ENCODE peak calls at places on chromosomes 1 and 21, in four cellular contexts. U is lower lobe of right lung, B is cardiac muscle cell, P is brain microvascular endothelial cell. O is an unnamed sample.

GRCh38 chr1:6345009-6345408 is 48.6 kb downstream of the ACOT7 start:
- DNase-seq in U (no peak), B (no peak), P (no peak), O (no peak)

GRCh38 chr21:30962013-30962412 is 76.3 kb downstream of the KRTAP19-8 start:
- DNase-seq in U (no peak), B (no peak), P (no peak), O (no peak)

GRCh38 chr1:85283475-85284199 is 7.2 kb upstream of the BCL10 start:
- DNase-seq in U (peak), B (no peak), P (no peak), O (no peak)

GRCh38 chr1:233240839-233241682 is 54.5 kb downstream of the PCNX2 start:
- DNase-seq in U (peak), B (peak), P (peak), O (peak)

GRCh38 chr1:183272390-183272801 is 86.3 kb downstream of the LAMC2 start:
- DNase-seq in U (no peak), B (peak), P (peak), O (peak)

GRCh38 chr1:225242611-225243010 is 185.2 kb downstream of the LBR start:
- DNase-seq in U (no peak), B (no peak), P (no peak), O (no peak)

GRCh38 chr1:118821801-118822200 is 166.3 kb downstream of the TBX15 start:
- DNase-seq in U (no peak), B (peak), P (no peak), O (peak)

GRCh38 chr1:97668945-97669344 is 251.9 kb downstream of the DPYD start:
- DNase-seq in U (no peak), B (peak), P (peak), O (peak)

GRCh38 chr1:60596791-60597748 is 485.3 kb upstream of the NFIA start:
- DNase-seq in U (no peak), B (peak), P (peak), O (peak)

GRCh38 chr1:224054611-224055010 is 59.3 kb upstream of the FBXO28 start:
- DNase-seq in U (no peak), B (peak), P (no peak), O (no peak)

GRCh38 chr1:68331117-68331865 is 99.0 kb upstream of the WLS start:
- DNase-seq in U (no peak), B (peak), P (peak), O (peak)

DNA sequence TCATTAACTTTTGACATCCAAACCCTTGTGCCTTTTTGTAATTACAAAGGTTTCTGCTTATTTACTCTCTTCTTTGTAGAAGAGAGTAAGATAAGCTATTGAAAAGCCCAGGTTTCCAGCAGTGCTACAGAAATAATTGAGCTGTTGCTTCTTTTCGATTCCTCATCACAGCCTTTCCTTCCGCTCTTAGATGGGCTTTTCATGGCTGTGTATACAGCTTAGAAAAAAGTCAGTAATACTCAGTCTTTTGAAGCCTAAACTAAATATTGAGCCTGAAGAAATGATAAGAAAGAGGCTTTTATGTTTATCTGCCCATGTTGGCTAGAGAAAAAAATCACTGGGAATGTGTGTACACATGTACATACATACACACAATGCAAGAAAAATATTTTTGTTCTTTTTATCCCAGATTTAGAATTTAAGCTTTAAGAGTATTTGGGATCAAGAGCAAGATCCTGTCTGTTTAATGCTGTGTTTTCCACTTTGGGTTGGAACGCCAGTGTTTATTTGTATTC is 172.4 kb downstream of the VPS13D start:
- DNase-seq in U (no peak), B (no peak), P (no peak), O (no peak)
- H3K4me3 ChIP-seq in U (no peak), B (no peak), P (no peak), O (no peak)

DNA sequence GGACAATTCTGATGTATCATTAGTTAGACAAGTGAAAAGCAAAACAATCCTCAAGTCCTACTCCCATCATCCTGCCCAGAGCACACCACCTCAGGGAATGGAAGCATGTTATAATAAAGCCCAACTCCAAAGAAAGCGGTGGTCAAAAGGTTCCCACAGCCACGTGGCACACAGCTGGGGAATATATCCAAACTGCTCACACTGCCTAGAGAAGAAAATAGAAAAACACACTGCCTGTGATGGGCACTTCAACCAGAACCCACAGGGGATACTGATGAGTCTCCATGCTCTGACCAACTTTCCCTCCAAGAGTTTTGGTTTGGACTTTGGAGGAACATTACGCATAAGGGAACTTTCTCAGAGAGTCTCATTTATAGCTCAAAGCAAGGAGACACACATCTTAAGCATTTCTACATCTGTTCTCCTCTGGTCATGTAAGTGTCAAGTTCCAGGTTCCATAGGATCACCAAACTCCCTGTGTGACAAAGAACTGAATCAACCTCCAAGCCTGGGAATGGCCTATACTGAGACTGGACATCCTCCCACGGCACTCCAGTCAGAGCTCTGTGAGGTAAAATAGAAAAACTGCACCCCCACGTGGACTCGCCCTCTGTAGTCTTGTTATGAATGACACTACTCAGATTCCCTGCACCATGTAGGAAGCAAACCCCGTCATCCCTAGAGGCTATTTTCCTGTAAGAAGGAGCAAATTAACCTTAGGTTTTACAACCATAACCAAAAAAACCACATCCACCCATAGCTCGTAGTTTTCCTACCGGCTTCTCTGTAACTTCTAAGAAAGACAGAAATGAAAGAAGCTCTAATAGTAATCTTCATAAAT is 12.2 kb downstream of the DSTYK start:
- DNase-seq in U (no peak), B (no peak), P (peak), O (peak)
- TF ChIP-seq CTCF in U (no peak), B (no peak), P (no peak), O (no peak)

GRCh38 chr1:169610858-169611257 is 19.1 kb downstream of the SELP start:
- DNase-seq in U (no peak), B (no peak), P (no peak), O (no peak)

GRCh38 chr1:169610110-169610509 is 19.8 kb downstream of the SELP start:
- DNase-seq in U (no peak), B (no peak), P (no peak), O (no peak)

GRCh38 chr1:169601096-169601881 is 15.0 kb upstream of the F5 start:
- DNase-seq in U (no peak), B (peak), P (no peak), O (peak)

GRCh38 chr1:169608231-169608630 is 21.7 kb downstream of the SELP start:
- DNase-seq in U (peak), B (no peak), P (no peak), O (no peak)

GRCh38 chr1:169604781-169605560 is 18.7 kb upstream of the F5 start:
- DNase-seq in U (peak), B (no peak), P (no peak), O (no peak)
- H3K4me3 ChIP-seq in U (no peak), B (no peak), P (no peak), O (no peak)

GRCh38 chr1:108570998-108571401 is 11.1 kb downstream of the EEIG2 start:
- DNase-seq in U (no peak), B (no peak), P (no peak), O (no peak)

GRCh38 chr1:108569097-108569728 is 9.3 kb downstream of the EEIG2 start:
- DNase-seq in U (no peak), B (no peak), P (no peak), O (no peak)

GRCh38 chr1:108568589-108568988 is 8.7 kb downstream of the EEIG2 start:
- DNase-seq in U (no peak), B (no peak), P (no peak), O (no peak)

GRCh38 chr1:108572182-108572581 is 12.3 kb downstream of the EEIG2 start:
- DNase-seq in U (no peak), B (no peak), P (no peak), O (no peak)

DNA sequence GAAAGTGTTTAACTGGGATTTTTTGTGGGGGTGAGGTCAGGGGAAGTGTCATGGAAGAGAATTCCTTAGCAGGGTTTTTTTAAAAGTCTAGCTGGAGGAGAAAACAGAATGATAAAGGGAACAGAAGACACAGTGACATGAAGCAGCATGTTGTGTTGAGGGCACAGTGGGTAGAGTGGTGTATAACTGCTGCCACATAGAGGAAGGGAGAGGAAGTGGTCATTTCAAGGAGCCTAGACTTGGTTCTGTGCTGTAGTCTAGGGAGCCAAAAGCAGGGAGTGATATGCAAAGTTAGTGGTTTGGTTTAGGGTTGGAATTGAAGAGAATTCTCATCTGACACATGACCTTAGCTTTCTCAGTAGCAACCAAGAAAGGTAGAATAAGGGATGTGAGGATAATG is 10.2 kb downstream of the EEIG2 start:
- DNase-seq in U (no peak), B (peak), P (no peak), O (peak)
- TF ChIP-seq CTCF in U (peak), B (peak), P (peak), O (peak)

GRCh38 chr1:26496881-26497280 is 24.6 kb downstream of the HMGN2 start:
- DNase-seq in U (no peak), B (peak), P (no peak), O (no peak)

GRCh38 chr1:26498894-26499293 is 26.7 kb downstream of the HMGN2 start:
- DNase-seq in U (no peak), B (no peak), P (no peak), O (no peak)

GRCh38 chr1:26500488-26501175 is 28.4 kb downstream of the HMGN2 start:
- DNase-seq in U (peak), B (peak), P (peak), O (peak)
- H3K4me3 ChIP-seq in U (peak), B (peak), P (peak), O (peak)

GRCh38 chr1:218658294-218658693 is 313.2 kb downstream of the TGFB2 start:
- DNase-seq in U (no peak), B (no peak), P (no peak), O (no peak)
- TF ChIP-seq CTCF in U (no peak), B (no peak), P (no peak), O (no peak)

GRCh38 chr21:36962098-36962780 is 4.2 kb downstream of the HLCS start:
- DNase-seq in U (no peak), B (no peak), P (no peak), O (no peak)

GRCh38 chr21:36966066-36966845 is at the start of gene HLCS:
- DNase-seq in U (peak), B (peak), P (peak), O (peak)

GRCh38 chr21:36964832-36965719 is 1.4 kb downstream of the HLCS start:
- DNase-seq in U (no peak), B (no peak), P (no peak), O (no peak)

GRCh38 chr21:36965720-36966065 is 776 bp downstream of the HLCS start:
- DNase-seq in U (no peak), B (no peak), P (no peak), O (no peak)

GRCh38 chr21:36964398-36964797 is 2.1 kb downstream of the HLCS start:
- DNase-seq in U (no peak), B (no peak), P (no peak), O (no peak)
- H3K4me3 ChIP-seq in U (no peak), B (no peak), P (no peak), O (no peak)

DNA sequence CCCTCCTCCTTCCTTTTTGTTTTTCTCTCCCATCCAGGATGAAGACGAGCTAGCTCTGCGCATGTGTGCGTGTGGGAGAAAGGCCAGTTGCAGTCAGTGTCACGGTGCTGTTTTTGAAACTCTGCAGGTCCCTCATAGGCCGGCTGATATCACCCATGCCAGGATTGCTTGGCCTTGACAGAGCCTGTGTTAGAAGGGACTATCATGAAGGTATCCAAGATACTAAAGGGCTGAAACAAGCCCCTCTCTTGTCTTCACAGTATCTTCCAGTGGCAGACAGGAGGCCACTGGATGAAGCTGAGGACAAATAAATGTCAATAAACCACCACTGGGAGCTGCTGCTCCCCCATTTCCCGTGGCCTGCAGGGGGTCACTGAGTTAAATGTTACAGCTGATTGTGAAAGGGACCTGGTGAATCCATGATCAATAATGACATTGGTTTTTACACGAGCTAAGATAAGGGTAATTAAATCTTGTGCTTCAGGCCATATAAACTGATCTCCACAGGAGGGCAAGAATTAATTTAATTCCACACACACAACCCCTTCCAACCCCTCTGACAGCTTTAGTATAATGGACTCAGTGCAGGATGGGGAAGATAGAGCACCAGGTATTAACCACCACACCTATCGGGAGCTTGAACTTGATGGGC is 64.6 kb upstream of the TARBP1 start:
- DNase-seq in U (no peak), B (no peak), P (no peak), O (no peak)
- TF ChIP-seq CTCF in U (no peak), B (no peak), P (peak), O (no peak)

GRCh38 chr1:46533179-46533864 is 18.1 kb downstream of the KNCN start:
- DNase-seq in U (peak), B (peak), P (no peak), O (no peak)
- H3K4me3 ChIP-seq in U (peak), B (peak), P (peak), O (peak)

GRCh38 chr1:91513160-91513559 is 12.5 kb downstream of the CDC7 start:
- DNase-seq in U (no peak), B (peak), P (no peak), O (peak)

GRCh38 chr1:91510754-91511153 is 10.1 kb downstream of the CDC7 start:
- DNase-seq in U (no peak), B (no peak), P (no peak), O (no peak)

GRCh38 chr1:91515994-91516393 is 15.3 kb downstream of the CDC7 start:
- DNase-seq in U (no peak), B (no peak), P (no peak), O (no peak)

GRCh38 chr1:91507330-91507729 is 6.7 kb downstream of the CDC7 start:
- DNase-seq in U (no peak), B (peak), P (no peak), O (peak)

GRCh38 chr1:91511386-91511785 is 10.7 kb downstream of the CDC7 start:
- DNase-seq in U (no peak), B (peak), P (peak), O (peak)
- TF ChIP-seq CTCF in U (peak), B (peak), P (peak), O (peak)

O was measured in cardiac fibroblast.